ENCODE peak calls at places on chromosome 10, in ten cellular contexts. H is lower leg skin, T is A549, P is body of pancreas, S is neural crest cell, F is psoas muscle, Z is kidney epithelial cell, Q is cardiac fibroblast, A is choroid plexus epithelial cell, E is AG09319. L is an unnamed sample.

GRCh38 chr10:72297281-72297967 is 23.7 kb downstream of the DDIT4 start:
- DNase-seq in A (peak; percentile 99), Z (no peak), F (peak; percentile 90), Q (peak; percentile 99), S (no peak), H (peak; percentile 85), P (peak; percentile 89), E (peak; percentile 94), T (no peak), L (peak; percentile 78)

GRCh38 chr10:101745074-101745690 is 30.7 kb downstream of the FGF8 start:
- DNase-seq in Q (no peak), F (no peak), A (no peak), H (no peak), E (no peak), T (no peak), S (no peak), P (no peak), Z (no peak), L (no peak)

GRCh38 chr10:132647424-132647823 is 109.8 kb downstream of the INPP5A start:
- DNase-seq in A (no peak), Q (no peak), E (no peak), S (no peak), P (no peak), Z (no peak), F (peak; percentile 1), H (no peak), T (no peak), L (no peak)

GRCh38 chr10:102455893-102456471 is 4.6 kb upstream of the C10orf95 start:
- DNase-seq in P (peak; percentile 46), A (peak; percentile 92), S (no peak), Z (peak; percentile 68), E (peak; percentile 69), T (no peak), Q (peak; percentile 89), F (no peak), H (no peak), L (peak; percentile 67)

GRCh38 chr10:132891994-132892393 is 50.4 kb downstream of the CFAP46 start:
- DNase-seq in S (no peak), E (no peak), F (no peak), P (no peak), Z (no peak), Q (peak; percentile 33), A (no peak), H (no peak), T (no peak), L (peak; percentile 63)

GRCh38 chr10:124605481-124605855 is 138.7 kb downstream of the FAM53B start:
- DNase-seq in P (no peak), T (no peak), H (no peak), Z (no peak), A (no peak), S (no peak), E (no peak), F (no peak), Q (no peak), L (no peak)

GRCh38 chr10:18610517-18610916 is 40.9 kb downstream of the NSUN6 start:
- DNase-seq in Z (peak; percentile 86), S (no peak), F (no peak), T (peak; percentile 87), E (no peak), Q (peak; percentile 94), A (peak; percentile 87), P (peak; percentile 40), H (no peak), L (peak; percentile 76)

GRCh38 chr10:97781541-97782331 is 9.9 kb upstream of the SFRP5 start:
- DNase-seq in F (no peak), E (no peak), Z (no peak), Q (no peak), S (no peak), T (no peak), P (no peak), A (no peak), H (no peak), L (no peak)

GRCh38 chr10:123595661-123596060 is 70.5 kb upstream of the GPR26 start:
- DNase-seq in H (no peak), E (no peak), P (no peak), Z (no peak), F (no peak), T (no peak), S (no peak), A (no peak), Q (no peak), L (no peak)

GRCh38 chr10:95445837-95446347 is 115.3 kb downstream of the SORBS1 start:
- DNase-seq in F (peak; percentile 19), H (no peak), A (peak; percentile 77), Q (peak; percentile 84), P (peak; percentile 70), T (peak; percentile 92), Z (no peak), S (peak; percentile 40), E (peak; percentile 41), L (peak; percentile 68)

GRCh38 chr10:70809011-70809611 is 6.6 kb upstream of the SGPL1 start:
- DNase-seq in Q (no peak), P (no peak), E (no peak), A (peak; percentile 48), Z (no peak), H (no peak), T (no peak), F (no peak), S (no peak), L (no peak)

GRCh38 chr10:95346715-95347401 is 56.1 kb upstream of the PDLIM1 start:
- DNase-seq in T (no peak), S (no peak), Z (peak; percentile 18), E (no peak), A (peak; percentile 63), F (no peak), H (no peak), P (peak; percentile 21), Q (no peak), L (no peak)

GRCh38 chr10:28783089-28783488 is 105.8 kb downstream of the BAMBI start:
- DNase-seq in H (no peak), A (no peak), P (no peak), Q (no peak), E (no peak), S (no peak), F (no peak), Z (no peak), T (no peak), L (no peak)

GRCh38 chr10:121379025-121379424 is 219.2 kb downstream of the FGFR2 start:
- DNase-seq in S (no peak), T (no peak), Q (no peak), Z (no peak), A (no peak), P (no peak), E (no peak), H (no peak), F (no peak), L (no peak)

GRCh38 chr10:23656735-23657134 is 217.9 kb downstream of the OTUD1 start:
- DNase-seq in H (no peak), P (peak; percentile 41), A (no peak), E (no peak), F (no peak), Q (peak; percentile 2), S (no peak), T (no peak), Z (peak; percentile 4), L (no peak)
- TF ChIP-seq CTCF in H (no peak), P (peak; percentile 43), A (no peak), E (peak; percentile 88), F (peak; percentile 38), Q (peak; percentile 16), S (peak; percentile 67), T (no peak), Z (peak; percentile 76), L (peak; percentile 28)

GRCh38 chr10:93992400-93993030 is 1.2 kb upstream of the PLCE1 start:
- DNase-seq in F (no peak), A (peak; percentile 58), P (no peak), S (no peak), T (peak; percentile 62), H (no peak), E (no peak), Q (peak; percentile 21), Z (no peak), L (no peak)
- TF ChIP-seq CTCF in F (no peak), A (peak; percentile 45), P (no peak), S (peak; percentile 55), T (no peak), H (no peak), E (no peak), Q (peak; percentile 28), Z (peak; percentile 19), L (peak; percentile 57)

GRCh38 chr10:12613144-12613543 is 263.8 kb downstream of the CAMK1D start:
- DNase-seq in E (no peak), F (no peak), A (no peak), S (no peak), H (no peak), Z (no peak), T (no peak), Q (no peak), P (no peak), L (no peak)
- TF ChIP-seq CTCF in E (no peak), F (no peak), A (no peak), S (no peak), H (no peak), Z (no peak), T (no peak), Q (no peak), P (no peak), L (no peak)

GRCh38 chr10:23338886-23339285 is 5.7 kb downstream of the C10orf67 start:
- DNase-seq in F (no peak), E (no peak), T (no peak), A (no peak), H (no peak), P (no peak), S (no peak), Z (no peak), Q (no peak), L (peak; percentile 52)

GRCh38 chr10:23340346-23340745 is 4.3 kb downstream of the C10orf67 start:
- DNase-seq in P (no peak), T (no peak), F (no peak), S (no peak), Q (no peak), E (no peak), A (no peak), Z (no peak), H (no peak), L (no peak)

GRCh38 chr10:23341004-23341403 is 3.6 kb downstream of the C10orf67 start:
- DNase-seq in T (no peak), H (no peak), Q (no peak), S (no peak), Z (peak; percentile 80), E (no peak), P (no peak), A (peak; percentile 16), F (no peak), L (peak; percentile 41)

GRCh38 chr10:23337616-23338015 is 7.0 kb downstream of the C10orf67 start:
- DNase-seq in P (no peak), F (no peak), Q (no peak), S (no peak), E (no peak), Z (no peak), A (no peak), H (no peak), T (no peak), L (no peak)

DNA sequence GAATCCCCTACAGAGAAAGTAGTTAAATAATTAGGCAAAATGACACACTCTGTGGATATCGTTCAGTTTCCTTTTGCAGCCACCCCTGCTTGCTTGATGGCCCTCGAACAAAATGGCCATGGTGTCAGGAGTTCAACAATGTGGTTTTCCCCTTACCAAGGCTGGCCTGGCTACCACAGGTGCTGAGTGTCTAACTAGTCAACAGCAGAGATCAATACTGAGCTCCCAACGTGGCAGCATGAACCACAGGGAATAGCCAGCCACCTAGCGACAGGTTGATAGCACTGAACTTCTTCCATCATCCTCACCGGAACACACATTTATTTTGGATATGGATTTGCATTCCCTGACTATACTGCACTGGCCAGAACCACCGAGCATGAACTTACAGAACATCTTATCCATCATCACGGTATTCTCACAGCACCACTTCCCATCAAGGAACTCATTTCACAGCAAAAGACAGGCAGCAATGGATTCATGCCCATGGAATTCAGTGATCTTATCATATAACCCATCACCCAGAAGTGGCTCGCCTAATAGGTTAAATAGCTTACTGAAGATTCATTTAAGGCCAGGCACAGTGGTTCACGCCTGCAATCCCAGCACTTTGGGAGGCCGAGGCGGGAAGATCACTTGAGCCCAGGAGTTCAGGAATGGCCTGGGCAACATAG is 6.3 kb downstream of the C10orf67 start:
- DNase-seq in Z (peak; percentile 55), P (peak; percentile 48), S (no peak), F (no peak), A (peak; percentile 55), E (no peak), H (no peak), T (no peak), Q (peak; percentile 25), L (peak; percentile 82)
- TF ChIP-seq CTCF in Z (no peak), P (no peak), S (peak; percentile 44), F (no peak), A (peak; percentile 53), E (no peak), H (no peak), T (no peak), Q (no peak), L (no peak)

L was measured in HFFc6.